ENCODE peak calls at places on chromosomes 13 and 19, in seven cellular contexts. M, Q, K, V, H, J and C are unnamed samples.
A peak's percentile ranks its signal among the peaks of the same experiment; 100 is the strongest.

GRCh38 chr13:36131215-36131930 is at the start of gene DCLK1:
- DNase-seq in M (peak; percentile 76), Q (peak; percentile 80), K (peak; percentile 60), V (peak; percentile 9), H (peak; percentile 76), J (no peak), C (no peak)

GRCh38 chr19:5621945-5622464 is 571 bp downstream of the SAFB2 start:
- DNase-seq in M (no peak), Q (no peak), K (no peak), V (no peak), H (peak; percentile 43), J (no peak), C (peak; percentile 15)

GRCh38 chr13:34675626-34676025 is 266.4 kb upstream of the NBEA start:
- DNase-seq in M (no peak), Q (no peak), K (no peak), V (no peak), H (no peak), J (no peak), C (no peak)

GRCh38 chr19:7507884-7508283 is 8.0 kb upstream of the ZNF358 start:
- DNase-seq in M (peak; percentile 97), Q (peak; percentile 55), K (peak; percentile 56), V (peak; percentile 85), H (peak; percentile 48), J (peak; percentile 79), C (no peak)

GRCh38 chr19:18417250-18418033 is 1.8 kb upstream of the SSBP4 start:
- DNase-seq in M (peak; percentile 85), Q (peak; percentile 88), K (no peak), V (no peak), H (peak; percentile 86), J (no peak), C (no peak)

GRCh38 chr13:38967446-38967845 is 23.2 kb downstream of the STOML3 start:
- DNase-seq in M (no peak), Q (no peak), K (no peak), V (no peak), H (no peak), J (no peak), C (no peak)

GRCh38 chr19:13692096-13692495 is 72.2 kb upstream of the MRI1 start:
- DNase-seq in M (no peak), Q (no peak), K (no peak), V (peak; percentile 63), H (no peak), J (no peak), C (no peak)

GRCh38 chr19:18419195-18419698 is at the start of gene SSBP4:
- DNase-seq in M (no peak), Q (peak; percentile 81), K (peak; percentile 66), V (peak; percentile 89), H (peak; percentile 80), J (no peak), C (peak; percentile 45)

GRCh38 chr19:49712397-49712859 is 21.5 kb downstream of the CPT1C start:
- DNase-seq in M (peak; percentile 96), Q (peak; percentile 57), K (peak; percentile 14), V (peak; percentile 57), H (peak; percentile 93), J (peak; percentile 86), C (no peak)

GRCh38 chr19:33815410-33816340 is 19.0 kb downstream of the KCTD15 start:
- DNase-seq in M (no peak), Q (no peak), K (no peak), V (no peak), H (no peak), J (no peak), C (no peak)

GRCh38 chr19:33463194-33463593 is 58.4 kb downstream of the PEPD start:
- DNase-seq in M (peak; percentile 2), Q (no peak), K (no peak), V (no peak), H (no peak), J (no peak), C (no peak)

GRCh38 chr13:76886292-76887061 is at the start of gene KCTD12:
- DNase-seq in M (peak; percentile 73), Q (peak; percentile 93), K (peak; percentile 78), V (peak; percentile 31), H (peak; percentile 86), J (peak; percentile 14), C (peak; percentile 61)

GRCh38 chr13:27295096-27295495 is 24.5 kb downstream of the RASL11A start:
- DNase-seq in M (no peak), Q (no peak), K (no peak), V (no peak), H (no peak), J (no peak), C (no peak)

GRCh38 chr19:12521996-12522395 is 29.3 kb downstream of the ZNF564 start:
- DNase-seq in M (peak; percentile 41), Q (no peak), K (no peak), V (no peak), H (no peak), J (no peak), C (no peak)

GRCh38 chr13:23960566-23961156 is 63.4 kb upstream of the C1QTNF9B start:
- DNase-seq in M (no peak), Q (no peak), K (peak; percentile 14), V (peak; percentile 25), H (no peak), J (no peak), C (no peak)

GRCh38 chr19:51407631-51408131 is 9.8 kb downstream of the SIGLEC10 start:
- DNase-seq in M (peak; percentile 74), Q (no peak), K (no peak), V (peak; percentile 39), H (no peak), J (peak; percentile 56), C (no peak)

GRCh38 chr13:107450426-107450825 is 764.9 kb downstream of the LIG4 start:
- DNase-seq in M (no peak), Q (no peak), K (no peak), V (no peak), H (no peak), J (no peak), C (no peak)

GRCh38 chr19:18220632-18221275 is 5.5 kb downstream of the PDE4C start:
- DNase-seq in M (peak; percentile 98), Q (no peak), K (no peak), V (peak; percentile 36), H (no peak), J (no peak), C (no peak)

GRCh38 chr19:1254081-1254527 is 5.7 kb downstream of the MIDN start:
- DNase-seq in M (no peak), Q (no peak), K (no peak), V (no peak), H (peak; percentile 69), J (no peak), C (no peak)

GRCh38 chr13:110185696-110186095 is 121.3 kb downstream of the COL4A1 start:
- DNase-seq in M (no peak), Q (no peak), K (no peak), V (no peak), H (no peak), J (no peak), C (no peak)

GRCh38 chr19:12715102-12715501 is 8.6 kb downstream of the TNPO2 start:
- DNase-seq in M (no peak), Q (no peak), K (no peak), V (no peak), H (no peak), J (no peak), C (no peak)

GRCh38 chr13:39967199-39967959 is 311.9 kb downstream of the COG6 start:
- DNase-seq in M (no peak), Q (no peak), K (no peak), V (no peak), H (no peak), J (no peak), C (no peak)

GRCh38 chr13:100044936-100045335 is 44.0 kb upstream of the PCCA start:
- DNase-seq in M (no peak), Q (no peak), K (no peak), V (no peak), H (no peak), J (no peak), C (no peak)

GRCh38 chr19:38831142-38831605 is 420 bp downstream of the ECH1 start:
- DNase-seq in M (peak; percentile 56), Q (peak; percentile 76), K (peak; percentile 36), V (peak; percentile 65), H (peak; percentile 63), J (peak; percentile 73), C (no peak)

GRCh38 chr13:54234607-54235006 is 1206.0 kb downstream of the OLFM4 start:
- DNase-seq in M (no peak), Q (no peak), K (no peak), V (no peak), H (no peak), J (no peak), C (no peak)

GRCh38 chr13:54226866-54227265 is 1198.3 kb downstream of the OLFM4 start:
- DNase-seq in M (no peak), Q (no peak), K (no peak), V (no peak), H (no peak), J (no peak), C (no peak)

GRCh38 chr13:54232700-54233099 is 1204.1 kb downstream of the OLFM4 start:
- DNase-seq in M (no peak), Q (no peak), K (no peak), V (no peak), H (no peak), J (no peak), C (no peak)
- H3K27ac ChIP-seq in M (no peak overlapping the region), Q (no peak overlapping the region), K (no peak overlapping the region), V (no peak overlapping the region), H (no peak overlapping the region), J (no peak overlapping the region), C (no peak overlapping the region)

DNA sequence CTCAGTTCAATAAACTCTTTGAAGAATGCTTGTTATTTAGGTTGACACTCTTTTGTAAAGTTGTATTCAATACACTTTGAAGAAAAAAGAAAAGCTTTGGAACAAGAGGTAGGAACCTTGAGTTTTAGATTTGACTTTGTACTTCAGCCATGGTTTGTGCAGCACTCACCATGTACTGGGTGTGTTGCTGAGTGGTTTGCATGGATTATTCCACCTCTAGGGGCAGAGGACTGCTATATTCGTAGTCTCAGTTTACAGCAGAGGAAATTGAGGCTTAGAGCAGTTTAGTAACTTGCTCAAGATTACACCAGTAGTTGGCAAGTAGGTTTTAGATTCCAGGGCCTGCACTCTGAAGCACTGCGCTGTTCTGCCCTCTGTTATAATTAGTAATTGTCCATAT is 68.8 kb downstream of the DNAJC3 start:
- DNase-seq in M (no peak), Q (no peak), K (no peak), V (no peak), H (no peak), J (no peak), C (no peak)
- TF ChIP-seq CTCF in M (peak; percentile 51), Q (no peak), K (no peak), V (no peak), H (no peak), J (no peak), C (no peak)

DNA sequence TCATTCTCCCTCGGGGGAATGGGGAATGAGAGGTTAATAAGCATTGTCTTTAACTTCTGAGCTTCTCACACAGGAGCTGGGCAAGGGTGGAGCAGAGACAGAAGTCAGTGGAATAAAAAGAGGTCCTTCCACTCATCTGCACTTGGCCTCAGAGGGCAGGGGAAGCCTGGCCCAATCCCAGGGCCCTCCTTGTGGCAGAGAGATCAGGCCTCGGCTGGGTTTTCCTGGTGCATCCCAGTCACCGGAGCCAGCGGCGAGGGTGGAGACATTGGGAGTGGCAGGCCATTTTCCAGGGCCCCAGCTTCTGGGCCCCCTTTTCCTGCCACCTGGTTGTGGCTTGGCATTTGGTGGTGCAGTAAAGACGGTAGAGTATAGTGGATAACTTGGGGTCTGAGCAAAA is 10.7 kb downstream of the CALM3 start:
- DNase-seq in M (no peak), Q (peak; percentile 13), K (no peak), V (no peak), H (no peak), J (no peak), C (no peak)
- H3K27ac ChIP-seq in M (no peak overlapping the region), Q (no peak overlapping the region), K (no peak overlapping the region), V (peak overlapping the region; percentile 17), H (no peak overlapping the region), J (no peak overlapping the region), C (peak overlapping the region; percentile 57)

GRCh38 chr19:56547535-56547934 is 8.8 kb downstream of the ZFP28 start:
- DNase-seq in M (peak; percentile 41), Q (no peak), K (no peak), V (no peak), H (no peak), J (no peak), C (no peak)
- TF ChIP-seq CTCF in M (peak; percentile 40), Q (no peak), K (no peak), V (no peak), H (no peak), J (no peak), C (no peak)